ENCODE peak calls at places on chromosomes 4 and X, in four cellular contexts. O, V, I and K are unnamed samples.

GRCh38 chrX:25014366-25014838 is 1.4 kb downstream of the ARX start:
- DNase-seq in O (no peak), V (no peak), I (no peak), K (no peak)

GRCh38 chr4:78162821-78163220 is 105.7 kb downstream of the FRAS1 start:
- DNase-seq in O (no peak), V (no peak), I (no peak), K (peak; percentile 64)

GRCh38 chrX:148938348-148938747 is 437.9 kb downstream of the AFF2 start:
- DNase-seq in O (no peak), V (no peak), I (no peak), K (no peak)

GRCh38 chrX:100743009-100743615 is 11.2 kb upstream of the SYTL4 start:
- DNase-seq in O (no peak), V (peak; percentile 25), I (no peak), K (no peak)

GRCh38 chr4:128571747-128572146 is 237.8 kb upstream of the JADE1 start:
- DNase-seq in O (no peak), V (no peak), I (peak; percentile 75), K (peak; percentile 85)

GRCh38 chr4:2931765-2932560 is 31.2 kb downstream of the NOP14 start:
- DNase-seq in O (peak; percentile 82), V (no peak), I (no peak), K (no peak)

GRCh38 chr4:10075953-10076391 is 40.6 kb downstream of the WDR1 start:
- DNase-seq in O (no peak), V (no peak), I (no peak), K (no peak)

GRCh38 chr4:163077611-163078010 is 89.1 kb downstream of the NAF1 start:
- DNase-seq in O (no peak), V (no peak), I (no peak), K (no peak)

GRCh38 chrX:141879616-141880015 is 24.1 kb upstream of the MAGEC1 start:
- DNase-seq in O (no peak), V (no peak), I (no peak), K (no peak)

GRCh38 chr4:1192091-1192492 is 19.7 kb upstream of the SPON2 start:
- DNase-seq in O (no peak), V (peak; percentile 31), I (peak; percentile 95), K (peak; percentile 90)

GRCh38 chr4:7412586-7412975 is 22.1 kb downstream of the PSAPL1 start:
- DNase-seq in O (no peak), V (no peak), I (no peak), K (no peak)

GRCh38 chr4:7411896-7412585 is 22.7 kb downstream of the PSAPL1 start:
- DNase-seq in O (no peak), V (no peak), I (no peak), K (no peak)

GRCh38 chr4:7414736-7415510 is 19.8 kb downstream of the PSAPL1 start:
- DNase-seq in O (no peak), V (no peak), I (no peak), K (no peak)

GRCh38 chr4:7415927-7416686 is 18.6 kb downstream of the PSAPL1 start:
- DNase-seq in O (no peak), V (no peak), I (no peak), K (no peak)

DNA sequence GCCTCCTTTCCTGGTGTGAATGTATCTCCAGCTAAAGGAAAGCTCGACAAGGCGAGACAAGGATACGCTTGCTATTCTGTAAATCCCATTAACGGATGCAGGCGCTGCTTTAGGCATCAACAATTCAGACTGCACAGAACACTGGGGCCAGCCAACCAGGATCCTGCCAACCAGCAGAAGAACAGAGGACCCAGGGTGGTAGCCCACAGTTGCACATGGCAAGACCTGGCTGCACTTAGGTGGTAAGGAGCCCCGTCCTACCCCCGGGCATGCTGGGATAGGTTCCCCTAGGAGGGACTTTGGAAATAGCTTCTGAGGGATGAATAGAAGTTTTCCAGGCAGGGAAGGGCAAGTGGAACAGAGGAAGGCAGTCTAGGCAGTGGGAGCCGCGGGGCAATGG is 20.7 kb downstream of the PSAPL1 start:
- DNase-seq in O (no peak), V (no peak), I (no peak), K (no peak)
- H3K4me3 ChIP-seq in O (no peak overlapping the region), V (no peak overlapping the region), I (no peak overlapping the region), K (no peak overlapping the region)

GRCh38 chr4:120922390-120923200 is at the start of gene PRDM5:
- DNase-seq in O (no peak), V (no peak), I (no peak), K (peak; percentile 51)
- H3K4me3 ChIP-seq in O (no peak within 1 kb of the TSS), V (no peak within 1 kb of the TSS), I (peak within 1 kb of the TSS; percentile 71), K (peak within 1 kb of the TSS; percentile 67)

GRCh38 chr4:54427826-54428225 is 198.7 kb downstream of the PDGFRA start:
- DNase-seq in O (no peak), V (no peak), I (no peak), K (no peak)
- H3K4me3 ChIP-seq in O (no peak overlapping the region), V (no peak overlapping the region), I (no peak overlapping the region), K (no peak overlapping the region)

DNA sequence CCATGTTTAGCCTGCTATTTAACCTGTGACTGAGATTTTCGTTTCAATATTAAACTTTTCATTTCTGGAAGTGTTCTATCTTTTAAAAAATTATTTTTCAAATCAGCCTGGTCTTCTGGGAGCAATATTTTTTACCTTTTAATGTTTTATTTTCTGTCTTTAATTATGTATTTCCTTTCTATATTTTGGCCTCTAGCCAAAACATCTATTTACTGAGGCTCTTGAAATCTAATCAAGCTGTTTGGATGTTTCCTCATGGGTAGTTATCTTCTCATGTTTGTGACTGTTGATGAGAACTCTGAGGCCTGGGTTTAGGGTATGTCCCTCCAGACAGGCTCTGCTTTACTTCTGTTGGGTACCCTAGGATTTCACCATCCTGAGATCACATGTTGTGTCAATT is 10.3 kb upstream of the SLC10A4 start:
- DNase-seq in O (no peak), V (no peak), I (no peak), K (no peak)
- H3K4me3 ChIP-seq in O (no peak overlapping the region), V (no peak overlapping the region), I (no peak overlapping the region), K (no peak overlapping the region)

GRCh38 chr4:154367659-154368058 is 123.9 kb downstream of the DCHS2 start:
- DNase-seq in O (no peak), V (no peak), I (no peak), K (no peak)

GRCh38 chr4:154368060-154368459 is 123.5 kb downstream of the DCHS2 start:
- DNase-seq in O (no peak), V (no peak), I (no peak), K (no peak)

GRCh38 chr4:154361450-154361849 is 130.1 kb downstream of the DCHS2 start:
- DNase-seq in O (no peak), V (no peak), I (no peak), K (no peak)

GRCh38 chr4:154364012-154364863 is 127.4 kb downstream of the DCHS2 start:
- DNase-seq in O (no peak), V (no peak), I (no peak), K (no peak)

GRCh38 chr4:154366956-154367355 is 124.6 kb downstream of the DCHS2 start:
- DNase-seq in O (no peak), V (no peak), I (no peak), K (peak; percentile 22)
- H3K4me3 ChIP-seq in O (no peak overlapping the region), V (no peak overlapping the region), I (no peak overlapping the region), K (no peak overlapping the region)

DNA sequence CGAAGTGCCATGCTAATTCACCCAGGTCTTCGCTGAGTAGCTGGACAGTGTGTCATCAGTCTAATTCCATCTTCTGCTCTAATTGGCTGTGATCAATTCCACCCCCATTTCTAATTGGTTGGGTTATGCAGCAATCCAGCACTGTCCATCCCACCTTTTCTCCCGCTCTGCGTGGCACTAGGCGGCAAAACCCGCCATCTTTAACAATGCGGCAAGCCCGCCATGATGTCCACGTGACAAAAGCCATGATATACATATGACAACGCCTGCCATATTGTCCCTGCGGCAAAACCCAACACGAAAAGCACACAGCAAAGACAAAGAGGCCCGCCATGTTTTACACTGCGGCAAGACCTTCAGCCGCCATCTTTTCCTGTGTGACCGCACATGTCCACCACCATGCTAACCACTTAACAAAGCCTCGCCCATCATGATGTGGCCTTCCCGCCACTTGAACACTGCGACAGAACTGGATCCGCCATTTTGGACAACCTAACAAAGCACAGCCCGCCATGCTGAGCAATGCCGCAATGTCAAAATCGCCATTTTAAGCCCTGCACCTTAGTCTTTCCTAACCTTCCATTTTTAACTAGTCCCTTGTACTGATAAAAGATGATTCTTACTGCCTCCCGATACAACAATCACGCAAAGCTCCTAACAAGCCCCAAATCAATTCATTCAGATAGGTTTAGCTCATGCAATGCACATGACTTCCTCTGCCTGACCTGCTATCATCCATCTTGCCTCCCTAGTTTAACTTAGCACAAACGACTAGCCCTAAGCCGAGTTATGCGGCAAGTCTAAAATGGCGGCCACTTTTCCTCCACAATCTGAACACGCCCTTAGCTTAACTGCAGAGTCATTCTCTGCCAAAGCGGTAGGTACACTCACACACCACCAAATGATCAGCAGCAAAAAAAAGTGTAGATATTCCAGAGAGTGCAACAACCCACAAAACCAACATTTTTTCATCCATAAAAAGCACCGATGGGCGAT is 288.3 kb downstream of the CHIC1 start:
- DNase-seq in O (no peak), V (peak; percentile 70), I (no peak), K (no peak)
- H3K4me3 ChIP-seq in O (no peak overlapping the region), V (peak overlapping the region; percentile 63), I (no peak overlapping the region), K (no peak overlapping the region)

GRCh38 chr4:112520598-112521122 is 4.7 kb upstream of the NEUROG2 start:
- DNase-seq in O (no peak), V (no peak), I (no peak), K (no peak)

GRCh38 chr4:112522389-112522788 is 6.4 kb upstream of the NEUROG2 start:
- DNase-seq in O (no peak), V (no peak), I (no peak), K (no peak)

GRCh38 chr4:112519689-112520597 is 4.0 kb upstream of the NEUROG2 start:
- DNase-seq in O (no peak), V (no peak), I (no peak), K (no peak)

GRCh38 chr4:112523008-112523440 is 7.0 kb upstream of the NEUROG2 start:
- DNase-seq in O (peak; percentile 69), V (peak; percentile 71), I (no peak), K (peak; percentile 50)

DNA sequence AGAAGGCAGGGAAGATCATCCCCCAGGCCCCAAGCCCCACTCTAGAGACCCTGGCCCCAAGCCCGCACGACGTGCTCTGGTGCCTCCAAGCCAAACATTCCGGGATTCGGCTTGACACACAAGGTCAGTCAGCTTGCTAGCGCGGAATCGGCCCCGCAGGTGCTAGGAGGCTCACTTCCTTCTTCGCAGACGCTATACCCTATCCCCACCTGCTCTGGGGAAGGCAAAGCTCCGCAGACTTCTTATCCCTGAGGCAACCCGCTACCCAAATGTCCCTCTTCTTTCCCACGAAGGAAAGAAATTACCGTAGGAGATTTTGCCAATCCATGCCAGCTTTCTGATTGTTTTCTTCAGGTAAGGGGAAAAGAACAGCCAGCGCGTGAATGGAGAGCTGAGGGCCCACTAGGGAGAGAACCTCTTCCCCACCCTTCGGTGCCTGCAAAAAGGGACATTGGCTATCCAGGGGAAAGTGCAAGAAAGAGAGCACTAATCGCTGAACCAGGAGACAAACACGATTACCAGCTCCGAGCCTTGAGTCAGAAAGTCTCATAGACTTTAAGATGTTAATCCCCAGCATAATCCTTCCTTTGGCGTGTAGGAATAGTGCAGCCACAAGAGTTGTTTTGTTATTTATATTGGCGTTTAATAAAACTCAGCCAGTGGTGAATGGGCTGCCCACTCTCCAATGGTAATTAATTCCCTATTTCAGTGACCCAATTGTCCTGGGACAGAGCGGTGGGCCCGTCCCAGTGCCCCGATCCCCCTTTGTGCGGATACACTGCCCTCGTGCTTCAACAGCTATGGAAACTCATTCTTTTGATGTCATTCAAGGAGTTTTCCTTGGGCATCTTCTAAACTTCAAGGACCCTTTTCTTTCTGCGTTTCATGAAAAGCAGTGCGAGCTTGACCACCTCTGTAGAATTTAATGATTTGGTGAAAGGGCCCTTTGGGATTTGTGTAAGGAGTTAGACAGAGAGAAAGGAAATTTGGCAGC is 5.4 kb upstream of the NEUROG2 start:
- DNase-seq in O (peak; percentile 25), V (no peak), I (no peak), K (no peak)
- H3K4me3 ChIP-seq in O (no peak overlapping the region), V (no peak overlapping the region), I (no peak overlapping the region), K (no peak overlapping the region)